ENCODE peak calls at places on chromosomes 16 and 17, in six cellular contexts. P is H1, S is HCT116, K is K562, F is GM12878, W is HepG2. M is an unnamed sample.

GRCh38 chr17:38584350-38584925 is 21.3 kb downstream of the SRCIN1 start:
- DNase-seq in K (peak; percentile 84), S (no peak), F (no peak), P (no peak), W (peak; percentile 41), M (no peak)

GRCh38 chr17:10384175-10384574 is 11.4 kb upstream of the MYH13 start:
- DNase-seq in F (no peak), S (no peak), K (no peak), P (no peak), W (no peak), M (peak; percentile 15)

GRCh38 chr16:73052441-73053030 is 4.6 kb upstream of the ZFHX3 start:
- DNase-seq in P (no peak), F (no peak), K (no peak), S (no peak), W (no peak), M (no peak)

GRCh38 chr16:81080233-81080632 is 3.2 kb upstream of the C16orf46 start:
- DNase-seq in F (no peak), P (no peak), K (no peak), S (no peak), W (no peak), M (no peak)

GRCh38 chr17:36727577-36727976 is 126.2 kb downstream of the MRM1 start:
- DNase-seq in S (no peak), W (no peak), P (no peak), F (no peak), K (peak; percentile 45), M (no peak)

GRCh38 chr17:76905836-76906235 is 37.6 kb downstream of the MGAT5B start:
- DNase-seq in K (no peak), F (no peak), P (no peak), W (no peak), S (no peak), M (no peak)

GRCh38 chr17:82678265-82678891 is 20.1 kb downstream of the RAB40B start:
- DNase-seq in K (no peak), W (no peak), S (no peak), F (no peak), P (no peak), M (no peak)

GRCh38 chr17:55264640-55265298 is at the start of gene HLF:
- DNase-seq in K (peak; percentile 94), F (no peak), W (peak; percentile 76), P (peak; percentile 23), S (peak; percentile 58), M (peak; percentile 39)

GRCh38 chr17:46193246-46193625 is at the start of gene KANSL1:
- DNase-seq in K (peak; percentile 93), W (peak; percentile 87), S (peak; percentile 76), F (no peak), P (peak; percentile 84), M (peak; percentile 61)

GRCh38 chr17:35185849-35186248 is 8.3 kb downstream of the SLC35G3 start:
- DNase-seq in F (peak; percentile 25), P (no peak), W (no peak), S (no peak), K (no peak), M (no peak)

GRCh38 chr17:77222356-77222755 is 81.6 kb downstream of the SEC14L1 start:
- DNase-seq in W (no peak), F (no peak), S (no peak), P (no peak), K (no peak), M (no peak)

GRCh38 chr17:36000730-36001108 is 634 bp downstream of the CCL15 start:
- DNase-seq in P (no peak), F (no peak), K (no peak), W (peak; percentile 78), S (no peak), M (no peak)

GRCh38 chr16:86220552-86220951 is 289.8 kb upstream of the FOXF1 start:
- DNase-seq in W (no peak), S (no peak), F (no peak), K (no peak), P (no peak), M (no peak)

GRCh38 chr16:66834746-66835145 is 4.0 kb upstream of the NAE1 start:
- DNase-seq in S (no peak), K (no peak), P (no peak), W (no peak), F (no peak), M (no peak)
- TF ChIP-seq ZNF274 in S (no peak), K (no peak), P (no peak), W (no peak), F (no peak), M (no peak)

GRCh38 chr17:42578282-42578869 is 847 bp upstream of the PSMC3IP start:
- DNase-seq in W (peak; percentile 84), P (peak; percentile 72), S (peak; percentile 74), F (peak; percentile 92), K (peak; percentile 86), M (peak; percentile 76)
- TF ChIP-seq YY1 in W (peak; percentile 25), P (no peak), S (no peak), F (peak; percentile 46), K (peak; percentile 17), M (no peak)

GRCh38 chr17:73419051-73419450 is 107.2 kb upstream of the CDC42EP4 start:
- DNase-seq in W (no peak), S (no peak), P (no peak), F (no peak), K (no peak), M (no peak)

GRCh38 chr17:73422121-73422520 is 110.3 kb upstream of the CDC42EP4 start:
- DNase-seq in K (no peak), F (no peak), W (no peak), S (no peak), P (no peak), M (no peak)

GRCh38 chr17:73419896-73420295 is 108.1 kb upstream of the CDC42EP4 start:
- DNase-seq in K (no peak), P (no peak), F (no peak), S (no peak), W (no peak), M (no peak)

GRCh38 chr17:73423159-73423715 is 111.4 kb upstream of the CDC42EP4 start:
- DNase-seq in S (no peak), W (no peak), P (no peak), K (no peak), F (no peak), M (no peak)

GRCh38 chr17:73420897-73421296 is 109.1 kb upstream of the CDC42EP4 start:
- DNase-seq in K (peak; percentile 29), S (peak; percentile 77), P (no peak), F (no peak), W (peak; percentile 42), M (no peak)
- TF ChIP-seq ZNF274 in K (no peak), S (no peak), P (no peak), F (no peak), W (no peak), M (no peak)

DNA sequence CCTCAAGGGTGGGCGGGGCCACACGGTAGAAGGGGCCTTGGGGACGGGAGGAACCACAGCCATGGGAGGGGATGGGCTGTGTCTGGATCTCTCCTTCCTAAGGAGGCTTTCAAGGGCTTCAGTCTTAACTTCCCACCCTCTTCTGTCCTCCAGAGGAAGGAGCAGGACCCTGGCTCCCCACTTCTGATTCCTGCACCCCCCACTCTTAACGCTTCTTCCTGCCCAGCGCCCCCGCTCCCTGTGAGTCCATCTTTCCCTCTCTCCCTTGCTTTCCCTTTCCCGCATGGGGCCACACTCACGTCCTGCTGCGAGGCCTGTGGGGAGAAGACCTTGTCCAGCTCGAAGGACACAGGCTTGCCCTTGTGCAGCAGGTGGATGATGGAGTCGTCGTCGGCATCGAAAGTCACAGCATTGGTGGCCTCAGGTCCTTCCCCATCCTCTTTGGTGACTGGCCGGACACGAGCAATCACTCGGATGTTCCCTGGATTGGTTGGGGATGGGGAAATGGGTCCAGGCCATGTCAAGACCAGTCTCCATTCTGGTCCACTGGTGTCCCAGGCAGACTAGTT is 29.7 kb downstream of the KATNB1 start:
- DNase-seq in S (no peak), W (no peak), F (no peak), P (no peak), K (no peak), M (no peak)
- TF ChIP-seq YY1 in S (no peak), W (no peak), F (no peak), P (no peak), K (no peak), M (no peak)

GRCh38 chr16:30335598-30336474 is 19.3 kb downstream of the CD2BP2 start:
- DNase-seq in P (no peak), S (no peak), W (peak; percentile 96), K (peak; percentile 7), F (peak; percentile 23), M (no peak)
- TF ChIP-seq ZNF274 in P (no peak), S (no peak), W (peak; percentile 72), K (no peak), F (no peak), M (no peak)

GRCh38 chr16:22206013-22206846 is at the start of gene EEF2K:
- DNase-seq in S (peak; percentile 95), K (peak; percentile 93), P (peak; percentile 89), W (peak; percentile 93), F (peak; percentile 83), M (peak; percentile 95)

GRCh38 chr16:22204091-22204655 is 1.9 kb upstream of the EEF2K start:
- DNase-seq in K (no peak), S (no peak), W (no peak), F (no peak), P (no peak), M (no peak)

GRCh38 chr16:22205577-22206012 is 483 bp upstream of the EEF2K start:
- DNase-seq in S (no peak), W (no peak), P (no peak), K (no peak), F (no peak), M (no peak)

GRCh38 chr16:22207715-22208360 is 1.8 kb downstream of the EEF2K start:
- DNase-seq in P (no peak), W (no peak), K (no peak), S (no peak), F (no peak), M (no peak)

DNA sequence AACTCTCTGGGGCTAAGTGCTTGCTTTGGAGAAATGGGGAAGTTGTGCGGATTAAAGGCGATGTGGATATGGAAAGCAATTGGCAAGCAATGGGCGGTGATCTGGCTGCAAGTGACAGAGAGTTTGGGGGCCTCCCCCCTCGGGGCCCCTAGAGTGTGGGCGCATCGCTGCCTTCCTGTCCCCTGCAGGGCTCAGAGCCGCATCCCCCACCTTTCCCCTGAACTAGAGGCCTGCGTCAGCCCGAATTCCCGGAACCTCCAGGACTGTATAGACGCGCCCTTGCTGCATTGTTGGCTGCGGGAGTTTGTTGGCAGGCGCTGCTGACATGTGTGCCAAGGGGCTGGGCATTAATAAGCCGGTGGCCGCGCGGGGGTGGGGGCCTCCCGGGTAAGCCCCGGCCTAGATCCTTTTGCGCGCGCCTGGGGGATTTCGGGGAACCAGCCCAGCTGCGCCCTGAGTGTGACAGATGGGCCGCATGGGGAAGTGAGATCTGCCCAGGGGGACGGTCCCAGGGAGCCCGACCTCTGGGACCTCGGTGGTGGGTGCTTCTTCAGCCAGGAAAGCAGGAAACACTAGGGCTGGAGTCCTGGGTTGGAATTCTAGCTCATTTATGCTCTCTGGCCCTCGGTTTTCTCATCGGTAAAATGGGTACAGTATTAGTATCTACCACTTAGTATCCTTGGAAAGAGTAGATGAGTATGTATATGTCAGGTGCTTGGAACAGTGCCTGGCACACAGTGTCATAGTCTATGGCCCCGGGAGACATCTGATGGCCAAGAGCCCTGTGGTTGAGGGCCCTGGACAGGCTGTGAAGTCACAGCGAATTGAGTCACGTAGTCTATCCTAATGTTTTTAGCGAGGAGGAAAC is 1.0 kb downstream of the EEF2K start:
- DNase-seq in F (peak; percentile 31), K (peak; percentile 58), W (no peak), S (no peak), P (no peak), M (no peak)
- TF ChIP-seq YY1 in F (peak; percentile 23), K (no peak), W (peak; percentile 20), S (no peak), P (no peak), M (no peak)

GRCh38 chr16:9695152-9695551 is 487.1 kb downstream of the GRIN2A start:
- DNase-seq in K (no peak), P (no peak), W (no peak), F (no peak), S (no peak), M (no peak)
- TF ChIP-seq ZNF274 in K (no peak), P (no peak), W (no peak), F (no peak), S (no peak), M (no peak)

GRCh38 chr17:80279895-80280294 is 19.2 kb downstream of the RNF213 start:
- DNase-seq in W (no peak), F (no peak), K (no peak), P (no peak), S (no peak), M (no peak)
- TF ChIP-seq YY1 in W (no peak), F (no peak), K (no peak), P (no peak), S (no peak), M (no peak)

M was measured in NT2/D1.